ENCODE peak calls at places on chromosomes 13 and 19, in nine cellular contexts. S, K, X, H, R, F, C, W and A are unnamed samples.

GRCh38 chr13:85650613-85651012 is 148.6 kb downstream of the SLITRK6 start:
- DNase-seq in K (no peak), S (no peak), W (no peak), C (no peak), R (no peak), H (no peak), X (no peak), F (no peak), A (no peak)

GRCh38 chr19:18520848-18521691 is 800 bp downstream of the ELL start:
- DNase-seq in C (no peak), K (no peak), H (peak), S (no peak), X (peak), W (no peak), R (peak), F (peak), A (no peak)

GRCh38 chr19:33631628-33631995 is 9.9 kb downstream of the CHST8 start:
- DNase-seq in K (no peak), H (no peak), F (no peak), W (no peak), X (peak), S (no peak), R (no peak), C (no peak), A (no peak)

GRCh38 chr13:42812311-42812710 is 30.9 kb downstream of the FAM216B start:
- DNase-seq in H (no peak), F (no peak), X (no peak), R (no peak), C (no peak), K (no peak), W (no peak), S (no peak), A (no peak)

GRCh38 chr19:27779953-27780352 is 1433.0 kb downstream of the UQCRFS1 start:
- DNase-seq in X (no peak), R (no peak), F (no peak), W (no peak), S (no peak), K (no peak), H (no peak), C (no peak), A (no peak)

GRCh38 chr13:45331123-45331619 is 9.8 kb downstream of the TPT1 start:
- DNase-seq in S (no peak), K (no peak), R (no peak), W (no peak), X (no peak), H (no peak), C (no peak), F (no peak), A (no peak)

GRCh38 chr19:48244289-48244688 is 11.4 kb downstream of the CARD8 start:
- DNase-seq in S (no peak), W (peak), H (no peak), K (peak), F (no peak), R (no peak), C (no peak), X (no peak), A (no peak)

GRCh38 chr13:98778749-98779148 is 26.3 kb upstream of the SLC15A1 start:
- DNase-seq in R (no peak), H (no peak), C (no peak), W (no peak), K (no peak), X (no peak), S (no peak), F (no peak), A (no peak)

GRCh38 chr13:96816874-96817273 is 177.4 kb downstream of the OXGR1 start:
- DNase-seq in F (no peak), R (no peak), S (no peak), W (no peak), X (no peak), C (no peak), K (no peak), H (no peak), A (no peak)

GRCh38 chr13:68190826-68191225 is 960.7 kb upstream of the PCDH9 start:
- DNase-seq in F (no peak), H (no peak), S (no peak), X (no peak), K (no peak), R (no peak), W (no peak), C (no peak), A (no peak)

GRCh38 chr13:72463561-72463960 is 263.9 kb downstream of the MZT1 start:
- DNase-seq in C (no peak), W (no peak), S (no peak), R (no peak), H (peak), K (no peak), F (no peak), X (no peak), A (no peak)

GRCh38 chr19:7370546-7370945 is 21.8 kb downstream of the ARHGEF18 start:
- DNase-seq in C (no peak), K (no peak), R (no peak), W (no peak), S (no peak), H (no peak), F (no peak), X (no peak), A (no peak)
- H3K27ac ChIP-seq in C (no peak), K (no peak), R (peak), W (no peak), S (no peak), H (no peak), F (no peak), X (no peak), A (no peak)

GRCh38 chr19:4929186-4929585 is 19.9 kb downstream of the UHRF1 start:
- DNase-seq in S (no peak), W (no peak), C (no peak), R (peak), H (no peak), F (no peak), X (no peak), K (no peak), A (no peak)

GRCh38 chr19:4933528-4933927 is 24.2 kb downstream of the UHRF1 start:
- DNase-seq in S (no peak), F (peak), K (no peak), R (no peak), X (no peak), H (no peak), C (no peak), W (no peak), A (no peak)

GRCh38 chr19:4935449-4935848 is 26.1 kb downstream of the UHRF1 start:
- DNase-seq in H (no peak), F (no peak), X (no peak), S (no peak), C (no peak), W (no peak), K (no peak), R (no peak), A (no peak)

GRCh38 chr19:4930664-4931063 is 21.4 kb downstream of the UHRF1 start:
- DNase-seq in X (no peak), W (no peak), H (no peak), F (no peak), S (no peak), K (no peak), R (peak), C (no peak), A (no peak)

DNA sequence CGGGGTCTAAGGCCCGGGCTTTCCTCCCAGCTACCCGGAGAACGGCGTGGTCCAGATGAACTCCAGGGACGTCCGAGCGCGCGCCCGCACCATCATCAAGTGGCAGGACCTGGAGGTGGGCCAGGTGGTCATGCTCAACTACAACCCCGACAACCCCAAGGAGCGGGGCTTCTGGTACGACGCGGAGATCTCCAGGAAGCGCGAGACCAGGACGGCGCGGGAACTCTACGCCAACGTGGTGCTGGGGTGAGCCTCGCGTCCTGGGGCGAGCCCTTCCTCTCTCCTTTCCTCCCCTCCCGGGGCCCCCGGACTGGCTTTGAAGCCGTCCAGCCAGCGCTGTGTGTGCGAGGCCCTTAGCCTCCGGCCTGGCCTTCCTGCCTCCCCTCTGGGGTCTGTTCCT is 23.4 kb downstream of the UHRF1 start:
- DNase-seq in K (no peak), S (no peak), H (no peak), F (no peak), X (no peak), C (no peak), W (no peak), R (no peak), A (no peak)
- H3K27ac ChIP-seq in K (no peak), S (no peak), H (no peak), F (no peak), X (no peak), C (no peak), W (no peak), R (no peak), A (no peak)

GRCh38 chr19:15787611-15788155 is at the start of gene OR10H5:
- DNase-seq in K (no peak), X (peak), R (no peak), C (no peak), F (no peak), H (no peak), W (no peak), S (no peak), A (no peak)
- H3K27ac ChIP-seq in K (no peak), X (no peak), R (no peak), C (no peak), F (no peak), H (no peak), W (no peak), S (no peak), A (no peak)

DNA sequence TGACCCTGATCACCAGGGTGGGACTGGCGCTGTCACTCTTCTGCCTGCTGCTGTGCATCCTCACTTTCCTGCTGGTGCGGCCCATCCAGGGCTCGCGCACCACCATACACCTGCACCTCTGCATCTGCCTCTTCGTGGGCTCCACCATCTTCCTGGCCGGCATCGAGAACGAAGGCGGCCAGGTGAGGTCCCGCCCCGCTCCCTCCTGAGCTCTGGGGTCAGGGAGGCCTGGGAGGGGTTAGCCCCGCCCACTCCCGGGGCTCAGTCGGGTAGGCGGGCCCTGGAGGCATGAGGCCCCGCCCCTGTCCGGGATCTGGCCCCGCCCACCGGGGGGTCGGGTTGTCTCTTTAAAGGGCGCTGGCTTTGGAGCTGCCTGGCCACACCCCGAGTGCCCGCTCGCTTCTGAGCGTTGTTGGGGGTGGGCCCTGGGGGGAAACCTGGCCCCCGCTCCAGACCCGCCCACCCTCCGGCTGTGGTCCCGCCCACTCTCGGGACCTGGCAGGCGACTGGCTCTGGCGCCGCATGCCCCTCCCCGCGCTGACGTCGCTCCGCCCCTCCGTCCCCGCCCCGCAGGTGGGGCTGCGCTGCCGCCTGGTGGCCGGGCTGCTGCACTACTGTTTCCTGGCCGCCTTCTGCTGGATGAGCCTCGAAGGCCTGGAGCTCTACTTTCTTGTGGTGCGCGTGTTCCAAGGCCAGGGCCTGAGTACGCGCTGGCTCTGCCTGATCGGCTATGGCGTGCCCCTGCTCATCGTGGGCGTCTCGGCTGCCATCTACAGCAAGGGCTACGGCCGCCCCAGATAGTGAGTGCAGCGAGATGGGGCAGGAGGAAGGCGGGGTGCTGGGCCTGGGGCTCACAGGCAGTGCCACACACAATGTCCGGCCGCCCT is 13.1 kb downstream of the DDX39A start:
- DNase-seq in K (peak), F (peak), W (peak), C (no peak), X (peak), R (peak), H (peak), S (peak), A (peak)
- H3K27ac ChIP-seq in K (peak), F (peak), W (peak), C (no peak), X (no peak), R (peak), H (peak), S (peak), A (peak)